ENCODE peak calls at places on chromosomes 6 and 20, in nine cellular contexts. D is OCI-LY7; B is CD8-positive, alpha-beta T cell; E is heart left ventricle; U is cardiac muscle cell; F is transverse colon; H is heart right ventricle; Q is adrenal gland; V is H9. X is an unnamed sample.

GRCh38 chr20:32651537-32651936 is 22.2 kb downstream of the C20orf203 start:
- DNase-seq in H (no peak), B (no peak), F (no peak), D (peak; percentile 20), V (no peak), E (no peak), Q (no peak), U (no peak), X (no peak)

GRCh38 chr20:48319943-48320584 is 507.7 kb downstream of the PREX1 start:
- DNase-seq in E (no peak), U (no peak), H (no peak), Q (no peak), B (no peak), D (no peak), V (no peak), F (no peak), X (no peak)

GRCh38 chr20:56393133-56393472 is 658 bp downstream of the CSTF1 start:
- DNase-seq in U (no peak), D (peak; percentile 38), F (no peak), E (no peak), V (no peak), Q (no peak), B (no peak), H (no peak), X (peak; percentile 55)

GRCh38 chr6:69894578-69895347 is 28.4 kb downstream of the COL19A1 start:
- DNase-seq in B (no peak), F (no peak), Q (no peak), H (no peak), U (peak; percentile 83), E (no peak), D (no peak), V (no peak), X (no peak)

GRCh38 chr20:5095931-5096330 is 23.8 kb downstream of the PCNA start:
- DNase-seq in H (no peak), V (no peak), F (no peak), D (no peak), E (no peak), B (no peak), U (no peak), Q (no peak), X (no peak)

GRCh38 chr6:83252717-83253116 is 59.6 kb downstream of the RWDD2A start:
- DNase-seq in B (no peak), H (no peak), U (peak; percentile 55), E (no peak), V (no peak), D (no peak), Q (no peak), F (no peak), X (no peak)

GRCh38 chr6:135043854-135044253 is 10.8 kb downstream of the HBS1L start:
- DNase-seq in U (peak; percentile 21), F (no peak), B (no peak), Q (no peak), H (no peak), E (no peak), V (no peak), D (no peak), X (no peak)

GRCh38 chr6:98487612-98488011 is 346.8 kb upstream of the POU3F2 start:
- DNase-seq in H (no peak), F (no peak), D (no peak), Q (no peak), V (peak; percentile 51), U (no peak), E (no peak), B (no peak), X (no peak)

GRCh38 chr20:58692579-58693225 is at the start of gene NPEPL1:
- DNase-seq in U (peak; percentile 90), F (peak; percentile 79), B (peak; percentile 54), H (peak; percentile 50), D (peak; percentile 67), V (no peak), E (peak; percentile 79), Q (peak; percentile 78), X (peak; percentile 65)

GRCh38 chr6:158819977-158820632 is 937 bp upstream of the EZR start:
- DNase-seq in V (no peak), B (no peak), F (no peak), H (no peak), Q (no peak), E (no peak), U (no peak), D (no peak), X (no peak)

GRCh38 chr20:14544688-14545087 is 207.3 kb upstream of the FLRT3 start:
- DNase-seq in U (no peak), V (no peak), H (no peak), E (no peak), D (no peak), Q (no peak), B (no peak), F (no peak), X (no peak)

GRCh38 chr20:43682446-43682845 is 15.5 kb downstream of the MYBL2 start:
- DNase-seq in E (no peak), Q (no peak), D (no peak), H (no peak), U (no peak), B (no peak), V (no peak), F (peak; percentile 38), X (no peak)

GRCh38 chr6:130965657-130966056 is 97.4 kb downstream of the EPB41L2 start:
- DNase-seq in B (no peak), U (peak; percentile 82), H (no peak), D (no peak), V (no peak), E (no peak), F (no peak), Q (no peak), X (no peak)

GRCh38 chr20:43941476-43942212 is 27.0 kb downstream of the TOX2 start:
- DNase-seq in D (peak; percentile 33), U (peak; percentile 82), H (no peak), V (no peak), B (no peak), Q (no peak), F (peak; percentile 27), E (no peak), X (no peak)

GRCh38 chr6:110683236-110683635 is 132.0 kb downstream of the CDK19 start:
- DNase-seq in Q (no peak), E (no peak), U (no peak), D (no peak), B (no peak), H (no peak), V (no peak), F (no peak), X (no peak)

GRCh38 chr6:24991748-24992467 is 56.1 kb upstream of the RIPOR2 start:
- DNase-seq in E (peak; percentile 39), B (peak; percentile 69), H (peak; percentile 42), U (peak; percentile 75), F (peak; percentile 50), V (peak; percentile 63), Q (peak; percentile 37), D (peak; percentile 91), X (peak; percentile 80)

GRCh38 chr6:81450180-81450579 is 302.3 kb downstream of the TENT5A start:
- DNase-seq in F (peak; percentile 24), V (no peak), Q (peak; percentile 62), H (no peak), U (no peak), D (no peak), E (no peak), B (no peak), X (no peak)

GRCh38 chr6:82129814-82130213 is 117.7 kb downstream of the IBTK start:
- DNase-seq in B (no peak), E (no peak), H (no peak), D (no peak), Q (no peak), F (no peak), V (no peak), U (no peak), X (no peak)

GRCh38 chr6:38432479-38432878 is 207.2 kb downstream of the BTBD9 start:
- DNase-seq in B (no peak), V (no peak), F (no peak), Q (no peak), E (no peak), H (no peak), D (no peak), U (no peak), X (no peak)

GRCh38 chr6:106747139-106747538 is 117.8 kb downstream of the QRSL1 start:
- DNase-seq in F (peak; percentile 52), Q (no peak), H (no peak), E (no peak), B (no peak), D (no peak), U (no peak), V (no peak), X (no peak)
- H3K4me1 ChIP-seq in F (peaks cover 83% of the 10 kb centered on the region), Q (no peaks in the 10 kb centered on the region), H (no peaks in the 10 kb centered on the region), E (no peaks in the 10 kb centered on the region), B (no peaks in the 10 kb centered on the region), D (peaks cover 15% of the 10 kb centered on the region), U (peaks cover 26% of the 10 kb centered on the region), V (peaks cover 12% of the 10 kb centered on the region), X (no peaks in the 10 kb centered on the region)

DNA sequence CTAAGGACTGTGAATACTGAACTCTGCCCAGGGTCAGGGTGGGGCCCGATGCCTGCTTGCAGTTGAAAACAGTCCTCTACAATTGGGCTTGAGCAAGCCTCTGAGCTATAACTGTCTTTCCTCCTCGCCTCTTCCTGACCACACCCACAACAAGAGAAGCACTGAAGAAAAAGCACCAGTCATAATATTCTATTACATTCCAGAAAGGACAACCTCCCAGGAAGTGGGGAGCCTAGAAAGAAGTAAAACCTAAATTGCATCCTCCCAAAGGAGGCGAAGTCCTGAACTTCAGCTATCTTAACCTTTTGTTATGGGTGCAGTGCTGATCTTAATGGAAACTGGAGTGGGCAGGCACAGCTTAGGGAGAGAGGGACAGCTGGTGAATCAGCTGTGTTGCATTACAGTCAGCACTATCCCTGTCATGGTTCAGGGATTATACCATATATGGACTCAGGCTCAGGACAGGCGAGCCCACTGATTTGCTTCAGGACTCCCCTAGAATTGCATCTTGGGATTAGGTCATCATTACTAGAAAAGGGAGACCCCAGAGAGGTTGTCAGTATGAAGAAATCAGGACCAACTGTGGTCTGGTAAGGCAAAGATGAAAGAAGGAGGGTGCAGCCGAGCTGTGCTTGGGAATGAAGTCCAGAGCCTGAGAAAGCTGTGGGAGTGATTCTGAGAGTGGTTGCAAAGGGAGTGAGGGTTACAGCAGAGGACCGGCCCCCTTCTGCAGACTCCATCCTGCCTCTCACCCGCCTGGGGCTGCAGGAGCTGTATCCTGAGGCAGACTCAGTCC is 18.3 kb upstream of the TRAM2 start:
- DNase-seq in D (peak; percentile 68), Q (peak; percentile 27), U (peak; percentile 92), B (no peak), F (peak; percentile 56), H (peak; percentile 32), E (peak; percentile 37), V (peak; percentile 43), X (no peak)
- H3K27ac ChIP-seq in D (peak overlapping the region; percentile 89), Q (peak overlapping the region; percentile 81), U (peak overlapping the region; percentile 67), B (no peak overlapping the region), F (peak overlapping the region; percentile 73), H (peak overlapping the region; percentile 71), E (peak overlapping the region; percentile 23), V (no peak overlapping the region), X (no peak overlapping the region)

DNA sequence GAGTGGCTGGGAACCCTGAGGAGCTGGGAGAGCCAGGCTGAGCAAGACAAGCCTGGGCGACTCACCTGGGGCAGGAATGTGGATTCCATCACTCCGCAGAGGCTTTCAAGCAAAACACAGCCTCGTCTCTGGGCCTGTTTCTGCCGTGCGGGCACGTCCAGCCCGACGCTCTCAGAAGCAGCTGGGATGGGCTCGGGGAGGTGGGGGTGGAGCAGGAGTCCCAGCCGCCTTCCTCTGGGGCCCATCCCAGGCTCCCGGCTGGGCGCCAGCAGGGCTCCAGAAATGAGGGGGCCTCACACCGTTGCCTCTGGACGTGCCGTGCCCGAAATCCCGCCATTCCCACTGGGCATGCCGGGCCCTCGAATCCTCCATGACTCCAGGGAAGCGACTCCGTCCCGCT is 8.7 kb upstream of the RPS21 start:
- DNase-seq in B (no peak), F (no peak), D (no peak), V (peak; percentile 70), E (no peak), H (no peak), U (no peak), Q (no peak), X (no peak)
- H3K4me1 ChIP-seq in B (peaks cover 6% of the 10 kb centered on the region), F (peaks cover 44% of the 10 kb centered on the region), D (peaks cover 10% of the 10 kb centered on the region), V (no peaks in the 10 kb centered on the region), E (peaks cover 50% of the 10 kb centered on the region), H (peaks cover 31% of the 10 kb centered on the region), U (peaks cover 17% of the 10 kb centered on the region), Q (peaks cover 15% of the 10 kb centered on the region), X (no peaks in the 10 kb centered on the region)

GRCh38 chr6:151002562-151002961 is 137.1 kb downstream of the MTHFD1L start:
- DNase-seq in U (peak; percentile 75), Q (no peak), B (no peak), D (no peak), E (no peak), V (no peak), H (no peak), F (no peak), X (no peak)
- H3K27ac ChIP-seq in U (no peak overlapping the region), Q (no peak overlapping the region), B (no peak overlapping the region), D (no peak overlapping the region), E (no peak overlapping the region), V (no peak overlapping the region), H (no peak overlapping the region), F (no peak overlapping the region), X (no peak overlapping the region)

X was measured in CD4-positive, alpha-beta memory T cell.